ENCODE peak calls at places on chromosomes 1 and 21, in five cellular contexts. H is heart left ventricle, K is breast epithelium, O is NB4, W is lower leg skin. J is an unnamed sample.

GRCh38 chr1:207645632-207646081 is 724 bp downstream of the CR1L start:
- DNase-seq in K (no peak), H (no peak), W (no peak), O (no peak), J (peak)

GRCh38 chr1:227437495-227438008 is 119.3 kb upstream of the CDC42BPA start:
- DNase-seq in W (no peak), H (no peak), O (peak), K (no peak), J (peak)

GRCh38 chr1:44294588-44295007 is 60.5 kb downstream of the ERI3 start:
- DNase-seq in W (no peak), K (no peak), H (no peak), O (no peak), J (peak)

GRCh38 chr1:178311164-178311563 is 185.6 kb downstream of the CLEC20A start:
- DNase-seq in K (no peak), H (no peak), W (no peak), O (no peak), J (no peak)

GRCh38 chr1:55631508-55631907 is 416.3 kb upstream of the USP24 start:
- DNase-seq in W (no peak), O (no peak), H (no peak), K (no peak), J (no peak)

GRCh38 chr21:45105906-45106485 is 31.6 kb downstream of the ADARB1 start:
- DNase-seq in H (no peak), O (no peak), W (no peak), K (no peak), J (no peak)

GRCh38 chr1:56073614-56074356 is 505.6 kb downstream of the PLPP3 start:
- DNase-seq in O (no peak), W (peak), K (peak), H (peak), J (peak)

GRCh38 chr1:169044296-169044695 is 62.2 kb upstream of the ATP1B1 start:
- DNase-seq in O (peak), H (no peak), K (no peak), W (no peak), J (no peak)

GRCh38 chr1:86713477-86713876 is 9.1 kb downstream of the SH3GLB1 start:
- DNase-seq in W (no peak), O (no peak), H (no peak), K (no peak), J (no peak)

GRCh38 chr21:25791321-25791720 is 56.5 kb downstream of the GABPA start:
- DNase-seq in W (no peak), K (no peak), O (no peak), H (no peak), J (no peak)

GRCh38 chr1:156524481-156524869 is 23.9 kb upstream of the MEF2D start:
- DNase-seq in W (no peak), H (no peak), K (no peak), O (peak), J (no peak)

GRCh38 chr1:50978852-50979781 is 9.1 kb downstream of the CDKN2C start:
- DNase-seq in H (no peak), W (no peak), K (no peak), O (peak), J (peak)

GRCh38 chr1:26469558-26469957 is 2.7 kb upstream of the HMGN2 start:
- DNase-seq in O (no peak), H (no peak), K (no peak), W (peak), J (no peak)

GRCh38 chr1:27887215-27888035 is 15.1 kb downstream of the THEMIS2 start:
- DNase-seq in W (no peak), H (no peak), O (peak), K (no peak), J (no peak)
- TF ChIP-seq POLR2A in W (no peak), H (no peak), O (peak), K (no peak), J (no peak)

GRCh38 chr1:21873174-21873573 is 61.1 kb downstream of the LDLRAD2 start:
- DNase-seq in W (no peak), O (no peak), K (no peak), H (no peak), J (no peak)

GRCh38 chr1:21871943-21872342 is 59.9 kb downstream of the LDLRAD2 start:
- DNase-seq in W (no peak), K (no peak), H (no peak), O (no peak), J (no peak)

GRCh38 chr1:21873761-21874160 is 61.7 kb downstream of the LDLRAD2 start:
- DNase-seq in W (no peak), H (no peak), O (no peak), K (no peak), J (no peak)

GRCh38 chr1:21874328-21874727 is 62.3 kb downstream of the LDLRAD2 start:
- DNase-seq in O (no peak), H (no peak), K (no peak), W (no peak), J (no peak)

DNA sequence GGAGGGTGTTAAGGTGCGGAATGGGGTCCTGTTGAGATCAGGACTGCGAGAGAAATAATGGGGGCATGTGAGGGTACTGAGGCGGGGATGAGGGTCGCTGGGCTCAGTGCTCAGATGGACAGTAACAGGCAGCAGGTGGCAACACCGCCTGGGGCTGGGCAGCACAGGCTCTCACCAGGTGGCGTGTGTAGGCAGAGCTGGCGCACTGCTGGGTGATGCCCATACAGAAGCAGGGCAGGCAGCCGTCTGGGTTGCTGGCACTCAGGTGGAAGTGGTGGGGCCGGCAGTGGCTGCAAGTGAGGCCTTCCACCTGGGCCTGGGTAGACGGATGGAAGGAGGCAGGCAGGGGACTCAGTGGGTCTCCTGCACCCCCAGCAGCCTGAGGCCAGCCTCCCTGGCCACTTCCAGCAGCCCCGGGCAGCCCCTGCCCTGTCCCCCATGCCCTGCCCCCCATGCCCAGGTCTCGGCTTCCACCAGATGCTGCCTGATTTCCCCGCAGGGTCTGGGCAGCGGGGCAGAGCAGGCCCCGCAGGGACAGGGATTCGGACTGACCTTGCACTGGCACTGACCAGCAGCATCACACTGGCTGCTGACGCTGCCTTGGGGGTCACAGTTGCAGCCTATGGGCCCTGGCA is 60.5 kb downstream of the LDLRAD2 start:
- DNase-seq in O (no peak), W (no peak), K (no peak), H (no peak), J (no peak)
- TF ChIP-seq POLR2A in O (no peak), W (no peak), K (no peak), H (no peak), J (no peak)

GRCh38 chr1:116532698-116533424 is 38.0 kb downstream of the CD58 start:
- DNase-seq in O (no peak), W (no peak), H (no peak), K (no peak), J (no peak)

GRCh38 chr1:116533425-116533820 is 37.4 kb downstream of the CD58 start:
- DNase-seq in W (no peak), H (no peak), O (no peak), K (no peak), J (no peak)

GRCh38 chr1:116537439-116537838 is 33.4 kb downstream of the CD58 start:
- DNase-seq in H (no peak), O (peak), K (no peak), W (no peak), J (peak)

GRCh38 chr1:116531917-116532316 is 38.9 kb downstream of the CD58 start:
- DNase-seq in O (no peak), W (no peak), K (no peak), H (no peak), J (no peak)

GRCh38 chr1:116534014-116534739 is 36.6 kb downstream of the CD58 start:
- DNase-seq in O (no peak), W (no peak), H (no peak), K (no peak), J (no peak)
- TF ChIP-seq POLR2A in O (no peak), W (no peak), H (no peak), K (no peak), J (no peak)

DNA sequence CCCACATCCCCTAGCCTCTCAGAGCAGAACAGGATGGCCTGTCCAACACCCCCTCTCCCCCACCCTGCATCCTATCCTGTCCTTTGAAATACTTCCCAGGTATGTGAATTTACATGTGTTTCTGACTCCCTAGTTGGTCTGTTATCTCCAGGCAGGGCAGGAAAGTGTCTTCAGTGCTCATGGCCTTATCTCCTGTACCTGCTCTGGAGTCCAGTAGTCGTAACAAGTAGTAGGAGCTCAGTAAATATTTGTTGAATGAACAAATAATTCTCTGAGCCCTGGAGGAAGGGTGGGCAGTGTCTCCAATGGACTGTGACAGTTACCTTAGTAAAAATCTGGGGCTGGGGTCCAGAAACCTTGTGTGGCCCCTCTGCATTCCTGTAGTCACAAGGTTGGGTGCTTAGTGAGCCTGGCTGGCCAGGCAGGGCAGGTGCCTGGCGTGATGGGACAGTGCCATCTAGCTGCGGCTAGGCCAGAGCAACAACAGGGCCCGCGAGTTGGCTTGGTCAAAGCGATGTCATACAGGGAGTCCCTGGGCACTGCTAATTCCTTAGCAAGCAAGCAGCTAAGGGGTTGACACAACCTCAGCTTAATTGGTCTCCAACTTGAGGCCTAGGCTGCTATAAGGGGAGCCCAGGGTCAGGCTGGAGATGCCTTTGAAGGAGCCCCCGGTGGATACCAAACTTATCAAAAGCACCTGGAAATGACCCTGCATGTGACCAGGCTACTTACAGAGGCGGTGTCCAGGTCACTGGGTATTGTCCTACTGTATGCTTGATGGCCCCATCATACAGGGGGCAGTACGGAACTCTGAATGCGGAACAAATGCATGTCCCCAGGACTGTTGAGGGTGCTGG is 89.0 kb upstream of the PPM1J start:
- DNase-seq in K (peak), O (peak), H (peak), W (peak), J (peak)
- TF ChIP-seq POLR2A in K (no peak), O (no peak), H (no peak), W (no peak), J (no peak)

GRCh38 chr1:228733576-228733975 is 1.7 kb upstream of the RHOU start:
- DNase-seq in O (no peak), K (no peak), H (no peak), W (no peak), J (no peak)
- TF ChIP-seq POLR2A in O (no peak), K (no peak), H (no peak), W (no peak), J (no peak)

DNA sequence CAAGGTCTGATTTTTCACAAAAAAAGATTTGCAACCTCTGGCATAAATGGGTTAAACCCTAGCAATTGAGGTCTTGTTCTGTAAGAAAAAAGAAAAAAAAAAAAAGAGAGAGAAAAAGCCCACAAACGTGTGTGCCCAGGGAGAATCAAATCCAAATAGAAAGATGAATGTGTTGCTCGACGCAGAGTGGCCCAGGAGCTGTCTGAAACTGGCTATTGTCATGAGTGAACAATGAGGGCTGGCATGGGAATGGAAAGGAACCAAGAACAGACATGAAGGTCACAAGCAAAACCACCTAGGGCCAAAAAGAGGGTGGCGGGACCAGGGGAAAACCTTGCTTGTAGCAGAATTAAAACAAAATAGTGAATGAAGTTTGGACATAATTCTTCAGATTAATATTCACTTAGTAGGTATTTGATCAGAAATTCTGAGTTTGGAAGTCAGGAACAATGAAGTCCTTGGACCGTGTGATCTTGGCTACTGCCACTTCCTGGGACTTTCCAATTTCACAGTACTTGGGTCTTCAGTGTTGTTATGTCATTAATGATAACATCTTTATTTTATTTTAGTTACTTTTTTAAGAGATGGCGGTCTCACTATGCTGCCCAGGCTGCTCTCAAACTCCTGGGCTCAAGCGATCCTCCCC is 3.1 kb downstream of the ENO1 start:
- DNase-seq in K (no peak), W (no peak), O (peak), H (no peak), J (no peak)
- TF ChIP-seq POLR2A in K (no peak), W (no peak), O (no peak), H (no peak), J (no peak)